ENCODE peak calls at places on chromosomes 6 and 20, in six cellular contexts. Z is H7, A is fibroblast of the aortic adventitia, U is midbrain, X is A549, T is heart right ventricle. G is an unnamed sample.

GRCh38 chr6:28137458-28138020 is 4.1 kb upstream of the ZKSCAN8 start:
- DNase-seq in X (no peak), T (no peak), A (no peak), Z (no peak), U (peak; percentile 63), G (no peak)

GRCh38 chr6:34536251-34536958 is 19.7 kb downstream of the SPDEF start:
- DNase-seq in U (peak; percentile 12), Z (peak; percentile 51), A (no peak), T (no peak), X (no peak), G (peak; percentile 69)

GRCh38 chr6:5030596-5031136 is 26.8 kb upstream of the RPP40 start:
- DNase-seq in Z (peak; percentile 88), X (peak; percentile 37), A (peak; percentile 86), U (peak; percentile 70), T (peak; percentile 68), G (no peak)

GRCh38 chr6:10316327-10316726 is 98.5 kb downstream of the TFAP2A start:
- DNase-seq in T (no peak), U (peak; percentile 74), Z (no peak), X (no peak), A (peak; percentile 44), G (peak; percentile 75)

GRCh38 chr6:30857537-30857936 is 26.8 kb upstream of the DDR1 start:
- DNase-seq in A (no peak), T (no peak), Z (no peak), U (no peak), X (no peak), G (peak; percentile 91)

GRCh38 chr20:24892931-24893330 is 56.1 kb upstream of the CST7 start:
- DNase-seq in T (no peak), A (no peak), X (no peak), Z (no peak), U (no peak), G (no peak)

GRCh38 chr20:38123021-38123587 is 42.0 kb downstream of the TGM2 start:
- DNase-seq in T (no peak), Z (no peak), U (no peak), X (no peak), A (peak; percentile 83), G (peak; percentile 62)

GRCh38 chr6:13811627-13812358 is 2.6 kb downstream of the MCUR1 start:
- DNase-seq in Z (no peak), U (no peak), A (no peak), X (no peak), T (no peak), G (no peak)

GRCh38 chr6:37783831-37784584 is 35.5 kb upstream of the ZFAND3 start:
- DNase-seq in X (no peak), A (peak; percentile 57), U (peak; percentile 37), Z (peak; percentile 77), T (peak; percentile 24), G (no peak)